ENCODE peak calls at places on chromosomes 13 and 19, in six cellular contexts. Q, T, B, V, O and H are unnamed samples.

GRCh38 chr13:21583496-21583895 is 20.5 kb downstream of the MICU2 start:
- DNase-seq in Q (no peak), T (no peak), B (peak), V (no peak), O (no peak), H (no peak)

GRCh38 chr19:54364775-54365257 is at the start of gene LAIR1:
- DNase-seq in Q (peak), T (peak), B (no peak), V (no peak), O (no peak), H (no peak)

GRCh38 chr13:23806874-23807522 is 82.2 kb downstream of the MIPEP start:
- DNase-seq in Q (no peak), T (no peak), B (no peak), V (no peak), O (no peak), H (no peak)

GRCh38 chr13:76383671-76384461 is 502.3 kb downstream of the KCTD12 start:
- DNase-seq in Q (no peak), T (no peak), B (no peak), V (no peak), O (peak), H (peak)

GRCh38 chr19:55690109-55690768 is 15.2 kb downstream of the EPN1 start:
- DNase-seq in Q (no peak), T (no peak), B (no peak), V (no peak), O (peak), H (no peak)

GRCh38 chr19:1063030-1063908 is 3.7 kb upstream of the ARHGAP45 start:
- DNase-seq in Q (no peak), T (no peak), B (peak), V (no peak), O (no peak), H (no peak)

GRCh38 chr19:10013316-10013715 is at the start of gene RDH8:
- DNase-seq in Q (no peak), T (no peak), B (no peak), V (no peak), O (no peak), H (no peak)

GRCh38 chr19:33301011-33301899 is 1.1 kb downstream of the CEBPA start:
- DNase-seq in Q (no peak), T (peak), B (peak), V (no peak), O (peak), H (no peak)

GRCh38 chr13:112790735-112791641 is 101.2 kb downstream of the ATP11A start:
- DNase-seq in Q (no peak), T (peak), B (no peak), V (no peak), O (no peak), H (peak)

GRCh38 chr13:36344886-36345437 is 1.2 kb downstream of the SPART start:
- DNase-seq in Q (peak), T (no peak), B (peak), V (no peak), O (no peak), H (no peak)

GRCh38 chr13:79282976-79283375 is 123.1 kb downstream of the RBM26 start:
- DNase-seq in Q (peak), T (no peak), B (no peak), V (no peak), O (no peak), H (peak)

GRCh38 chr19:17716309-17716929 is 2.9 kb upstream of the MAP1S start:
- DNase-seq in Q (no peak), T (no peak), B (peak), V (no peak), O (no peak), H (no peak)

GRCh38 chr13:21522130-21522529 is 63.0 kb upstream of the ZDHHC20 start:
- DNase-seq in Q (no peak), T (no peak), B (no peak), V (no peak), O (no peak), H (no peak)

GRCh38 chr19:45152504-45153338 is 8.1 kb downstream of the NKPD1 start:
- DNase-seq in Q (peak), T (peak), B (peak), V (peak), O (no peak), H (no peak)

GRCh38 chr13:69324109-69324886 is 783.3 kb upstream of the ATXN8OS start:
- DNase-seq in Q (no peak), T (no peak), B (peak), V (no peak), O (no peak), H (peak)

GRCh38 chr13:80022146-80022545 is 318.8 kb downstream of the SPRY2 start:
- DNase-seq in Q (no peak), T (no peak), B (no peak), V (no peak), O (no peak), H (no peak)

GRCh38 chr19:15318241-15318691 is 14.1 kb downstream of the BRD4 start:
- DNase-seq in Q (peak), T (no peak), B (no peak), V (no peak), O (no peak), H (no peak)

GRCh38 chr13:91400094-91400462 is 1.7 kb downstream of the GPC5 start:
- DNase-seq in Q (no peak), T (no peak), B (peak), V (no peak), O (no peak), H (no peak)

GRCh38 chr19:35166100-35167063 is 11.8 kb downstream of the FXYD5 start:
- DNase-seq in Q (no peak), T (no peak), B (no peak), V (no peak), O (peak), H (no peak)

GRCh38 chr13:61095885-61096284 is 319.8 kb downstream of the PCDH20 start:
- DNase-seq in Q (no peak), T (no peak), B (no peak), V (no peak), O (no peak), H (no peak)

GRCh38 chr19:7998081-7998480 is 7.4 kb downstream of the ELAVL1 start:
- DNase-seq in Q (no peak), T (no peak), B (no peak), V (no peak), O (no peak), H (no peak)

GRCh38 chr13:77437267-77437666 is 98.2 kb upstream of the SCEL start:
- DNase-seq in Q (no peak), T (no peak), B (no peak), V (no peak), O (no peak), H (no peak)

GRCh38 chr19:57063070-57063469 is 56.7 kb upstream of the USP29 start:
- DNase-seq in Q (no peak), T (no peak), B (no peak), V (no peak), O (no peak), H (no peak)

GRCh38 chr19:18894254-18895037 is 1.5 kb downstream of the CERS1 start:
- DNase-seq in Q (no peak), T (no peak), B (peak), V (no peak), O (no peak), H (no peak)

GRCh38 chr13:48580185-48580803 is 47.4 kb upstream of the RCBTB2 start:
- DNase-seq in Q (peak), T (peak), B (peak), V (no peak), O (peak), H (peak)

GRCh38 chr13:93002071-93002470 is 224.5 kb upstream of the GPC6 start:
- DNase-seq in Q (no peak), T (no peak), B (no peak), V (no peak), O (no peak), H (peak)

GRCh38 chr13:32009362-32009761 is 22.2 kb upstream of the FRY start:
- DNase-seq in Q (no peak), T (no peak), B (no peak), V (no peak), O (no peak), H (no peak)

GRCh38 chr13:114152831-114153371 is 20.5 kb upstream of the RASA3 start:
- DNase-seq in Q (peak), T (no peak), B (no peak), V (no peak), O (no peak), H (no peak)

GRCh38 chr13:41513600-41513999 is 56.2 kb downstream of the RGCC start:
- DNase-seq in Q (no peak), T (no peak), B (no peak), V (no peak), O (no peak), H (no peak)

GRCh38 chr13:34300559-34300958 is 482.6 kb downstream of the RFC3 start:
- DNase-seq in Q (no peak), T (no peak), B (no peak), V (no peak), O (no peak), H (no peak)

GRCh38 chr13:98782654-98783053 is 30.2 kb upstream of the SLC15A1 start:
- DNase-seq in Q (no peak), T (no peak), B (no peak), V (no peak), O (no peak), H (no peak)

GRCh38 chr19:15315101-15315500 is 17.2 kb downstream of the BRD4 start:
- DNase-seq in Q (no peak), T (no peak), B (no peak), V (no peak), O (no peak), H (no peak)

GRCh38 chr13:74886496-74886895 is 595.5 kb downstream of the TBC1D4 start:
- DNase-seq in Q (no peak), T (no peak), B (no peak), V (no peak), O (no peak), H (no peak)

GRCh38 chr19:11995174-11995573 is 30.3 kb downstream of the ZNF763 start:
- DNase-seq in Q (no peak), T (no peak), B (no peak), V (no peak), O (no peak), H (no peak)

GRCh38 chr13:105599477-105600037 is 935.9 kb downstream of the EFNB2 start:
- DNase-seq in Q (no peak), T (no peak), B (no peak), V (no peak), O (no peak), H (no peak)

GRCh38 chr13:40152904-40153303 is 497.4 kb downstream of the COG6 start:
- DNase-seq in Q (no peak), T (no peak), B (no peak), V (no peak), O (no peak), H (no peak)

DNA sequence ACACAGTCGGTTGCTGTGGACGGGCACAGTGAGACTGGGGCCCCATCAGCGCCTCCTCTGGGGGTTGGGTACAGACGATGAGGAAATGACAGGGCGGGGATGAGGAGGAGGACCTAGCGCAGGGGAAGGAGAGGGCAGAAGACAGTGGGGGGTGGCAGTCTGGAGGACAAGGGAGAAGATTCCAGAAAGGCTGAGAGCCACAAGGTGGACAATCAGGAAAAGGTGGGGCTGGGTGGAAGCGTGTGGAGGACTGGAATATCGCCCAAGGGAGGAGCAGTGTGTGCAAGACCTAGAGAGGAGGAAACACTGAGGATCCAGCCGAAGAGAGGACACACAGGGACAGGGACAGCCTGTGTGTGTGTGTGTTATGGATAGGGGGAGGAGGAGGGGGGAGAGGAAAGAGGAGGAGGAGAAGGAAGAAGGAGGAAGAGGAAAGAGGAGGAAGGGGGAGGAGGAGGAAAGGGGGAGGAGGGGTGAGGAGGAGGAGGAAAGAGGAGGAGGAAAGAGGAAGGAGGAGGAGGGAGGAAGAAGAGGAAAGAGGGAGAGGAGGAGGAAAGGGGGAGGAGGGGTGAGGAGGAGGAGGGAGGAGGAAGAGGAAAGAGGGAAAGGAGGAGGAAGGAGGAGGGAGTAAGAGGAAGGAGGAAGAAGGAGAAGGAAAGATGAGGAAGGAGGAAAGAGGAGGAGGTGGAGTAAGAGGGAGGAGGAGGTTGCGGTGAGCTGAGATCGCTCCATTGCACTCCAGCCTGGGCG is 15.8 kb upstream of the GARIN5A start:
- DNase-seq in Q (peak), T (no peak), B (no peak), V (no peak), O (peak), H (no peak)
- TF ChIP-seq POLR2AphosphoS5 in Q (no peak), T (no peak), B (no peak), V (no peak), O (no peak), H (no peak)

GRCh38 chr13:46603165-46603603 is 50.2 kb downstream of the LRCH1 start:
- DNase-seq in Q (no peak), T (no peak), B (peak), V (no peak), O (no peak), H (no peak)

GRCh38 chr13:46602531-46602930 is 49.6 kb downstream of the LRCH1 start:
- DNase-seq in Q (no peak), T (no peak), B (no peak), V (no peak), O (no peak), H (no peak)

GRCh38 chr13:46605089-46605488 is 52.1 kb downstream of the LRCH1 start:
- DNase-seq in Q (no peak), T (peak), B (no peak), V (no peak), O (no peak), H (no peak)

GRCh38 chr13:46605824-46606554 is 53.0 kb downstream of the LRCH1 start:
- DNase-seq in Q (no peak), T (no peak), B (no peak), V (no peak), O (no peak), H (no peak)

DNA sequence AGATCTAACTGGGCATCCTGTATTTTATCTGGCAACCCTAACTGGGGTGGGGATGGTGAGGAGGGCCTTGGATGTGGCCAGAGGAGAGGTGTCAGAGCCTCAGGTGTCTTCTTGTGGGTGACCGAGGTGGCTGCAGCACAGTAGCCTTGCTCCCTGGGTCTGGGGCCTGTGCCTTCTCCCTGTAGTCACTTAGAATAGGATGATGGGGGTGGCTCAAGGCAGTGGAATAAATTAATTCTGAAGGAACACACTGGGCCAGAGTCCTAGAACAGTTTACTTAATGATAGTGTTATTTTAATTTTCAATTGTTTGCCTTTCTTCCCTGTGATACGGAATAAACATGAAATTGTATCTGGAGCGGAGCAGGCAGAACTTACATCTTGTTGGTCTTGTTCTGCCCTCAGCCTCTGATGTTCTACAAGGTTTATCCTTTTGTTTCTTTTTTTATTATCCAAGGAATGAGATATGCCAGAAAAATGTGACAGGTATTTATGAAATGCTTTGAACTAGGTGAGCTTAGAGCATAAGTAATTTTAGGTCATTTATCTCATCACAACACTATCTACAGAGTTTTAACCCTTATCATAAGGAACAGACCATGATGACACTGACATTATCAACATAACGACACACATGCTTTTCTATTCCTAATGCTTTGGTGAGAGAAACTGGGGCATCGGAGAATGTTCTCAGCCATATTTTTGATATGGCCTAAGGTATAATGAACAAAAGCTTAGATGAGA is 51.4 kb downstream of the LRCH1 start:
- DNase-seq in Q (no peak), T (no peak), B (no peak), V (no peak), O (no peak), H (no peak)
- TF ChIP-seq POLR2AphosphoS5 in Q (no peak), T (peak), B (no peak), V (no peak), O (no peak), H (no peak)

DNA sequence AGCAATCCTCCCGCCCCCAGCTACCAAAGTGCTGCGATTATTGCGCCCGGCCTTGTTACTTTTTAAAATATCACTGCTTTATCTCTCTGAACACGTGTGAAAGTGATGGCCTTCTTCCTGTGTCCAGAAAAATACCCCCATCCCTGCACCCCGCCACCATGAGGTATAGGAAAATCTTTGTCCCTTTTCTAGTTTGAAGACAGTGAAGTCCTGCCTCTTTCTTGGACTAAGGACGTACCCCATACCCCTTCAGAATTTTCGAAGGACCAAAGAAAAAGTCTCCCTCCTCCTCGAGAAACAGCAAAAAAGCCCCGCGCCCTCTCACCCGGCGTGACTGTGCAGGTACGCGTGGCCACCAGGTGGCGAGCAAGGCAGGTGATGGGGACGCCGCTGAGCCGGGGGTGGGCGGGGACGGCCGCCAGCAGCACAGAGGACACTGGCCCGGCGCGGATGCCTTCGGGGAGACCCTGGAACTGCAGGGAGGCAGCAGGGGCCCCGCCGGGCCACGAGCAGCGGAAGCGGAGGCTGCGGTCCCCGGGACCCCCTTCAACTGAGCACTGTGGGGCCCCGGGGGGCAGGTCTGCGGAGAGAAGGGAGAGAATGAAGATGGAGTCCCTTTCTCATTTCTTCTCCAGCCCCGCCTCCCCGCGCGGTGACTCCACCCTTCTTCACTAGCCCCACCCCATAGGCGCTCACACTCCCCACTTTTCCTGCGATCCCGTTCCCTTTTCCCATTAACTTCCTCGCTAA is 3.2 kb downstream of the VSIG10L start:
- DNase-seq in Q (peak), T (peak), B (peak), V (peak), O (peak), H (no peak)
- TF ChIP-seq POLR2AphosphoS5 in Q (no peak), T (no peak), B (peak), V (no peak), O (no peak), H (no peak)

GRCh38 chr19:5782322-5782721 is 2.2 kb downstream of the PRR22 start:
- DNase-seq in Q (no peak), T (no peak), B (no peak), V (no peak), O (no peak), H (no peak)
- TF ChIP-seq POLR2AphosphoS5 in Q (no peak), T (no peak), B (no peak), V (no peak), O (no peak), H (no peak)

GRCh38 chr19:4102339-4103072 is 21.4 kb downstream of the MAP2K2 start:
- DNase-seq in Q (no peak), T (no peak), B (no peak), V (no peak), O (no peak), H (no peak)
- TF ChIP-seq POLR2AphosphoS5 in Q (no peak), T (no peak), B (no peak), V (no peak), O (no peak), H (no peak)

DNA sequence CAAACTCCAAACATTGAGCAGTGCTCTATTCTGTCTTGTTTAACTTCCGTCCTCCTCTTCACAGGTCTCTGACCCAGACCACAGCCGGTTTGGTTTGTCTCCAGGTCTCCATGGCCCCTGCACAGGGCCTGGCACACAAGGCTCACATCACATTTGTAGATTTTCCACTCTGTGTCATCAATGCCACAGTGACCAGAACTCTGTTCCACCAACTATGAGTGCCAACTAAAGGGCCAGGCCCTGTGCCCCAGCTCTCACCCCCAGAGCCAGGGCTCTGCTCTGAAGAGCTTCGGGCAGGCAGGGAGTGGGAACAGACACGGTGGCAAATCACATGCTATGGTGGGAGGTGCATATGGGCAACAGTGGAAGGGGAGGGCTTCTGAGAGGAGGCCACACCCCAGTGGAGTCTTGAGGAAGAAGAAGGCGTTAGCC is 16.0 kb downstream of the SMG9 start:
- DNase-seq in Q (peak), T (peak), B (no peak), V (no peak), O (no peak), H (no peak)
- TF ChIP-seq POLR2AphosphoS5 in Q (no peak), T (peak), B (no peak), V (no peak), O (peak), H (no peak)